ENCODE peak calls at places on chromosomes 6 and 20, in six cellular contexts. H is IMR-90, F is right lobe of liver, T is iPS DF 6.9, D is colonic mucosa, L is mesendoderm. O is an unnamed sample. For H3K27me3, the result is how much of the 10 kb centered on the place peaks cover.

GRCh38 chr20:61042501-61043385 is 209.3 kb upstream of the CDH4 start:
- DNase-seq in H (peak), L (no peak), F (no peak), T (no peak), D (no peak), O (no peak)

GRCh38 chr20:9334866-9335265 is 179.5 kb upstream of the LAMP5 start:
- DNase-seq in D (no peak), T (no peak), L (no peak), F (no peak), H (no peak), O (no peak)

GRCh38 chr20:49418832-49419231 is 63.6 kb downstream of the KCNB1 start:
- DNase-seq in T (no peak), L (no peak), H (no peak), F (no peak), D (no peak), O (no peak)

GRCh38 chr20:8646026-8646425 is 422.9 kb upstream of the PLCB4 start:
- DNase-seq in D (no peak), H (peak), L (no peak), T (no peak), F (no peak), O (no peak)

GRCh38 chr6:7058250-7058923 is 49.4 kb upstream of the RREB1 start:
- DNase-seq in F (peak), T (no peak), L (peak), D (peak), H (peak), O (no peak)

GRCh38 chr6:123965894-123966293 is 162.2 kb downstream of the NKAIN2 start:
- DNase-seq in D (no peak), H (peak), F (no peak), L (peak), T (peak), O (no peak)

GRCh38 chr6:13688692-13689196 is 22.9 kb downstream of the RANBP9 start:
- DNase-seq in L (no peak), T (no peak), D (no peak), F (no peak), H (no peak), O (no peak)

GRCh38 chr6:14661188-14661587 is 543.6 kb downstream of the CD83 start:
- DNase-seq in D (no peak), T (no peak), F (no peak), H (peak), L (no peak), O (peak)

GRCh38 chr20:48818481-48818987 is 9.3 kb downstream of the PREX1 start:
- DNase-seq in D (no peak), F (no peak), L (no peak), H (no peak), T (no peak), O (peak)

GRCh38 chr6:147508871-147509608 is 550 bp downstream of the SAMD5 start:
- DNase-seq in H (no peak), L (no peak), T (no peak), F (peak), D (peak), O (peak)

GRCh38 chr6:26309731-26310142 is 55.3 kb upstream of the BTN3A2 start:
- DNase-seq in L (no peak), D (no peak), H (peak), F (no peak), T (no peak), O (no peak)

GRCh38 chr6:41271901-41272395 is 14.5 kb downstream of the TREM1 start:
- DNase-seq in L (no peak), F (peak), D (no peak), T (no peak), H (no peak), O (no peak)

GRCh38 chr20:15154070-15154469 is 816.7 kb upstream of the FLRT3 start:
- DNase-seq in L (no peak), H (no peak), D (no peak), T (no peak), F (no peak), O (no peak)

GRCh38 chr6:106568518-106568917 is 60.8 kb downstream of the RTN4IP1 start:
- DNase-seq in L (no peak), H (peak), D (no peak), F (no peak), T (no peak), O (no peak)

GRCh38 chr6:11354019-11354418 is 121.6 kb upstream of the NEDD9 start:
- DNase-seq in F (no peak), H (peak), T (no peak), L (no peak), D (no peak), O (no peak)

GRCh38 chr20:3786126-3786484 is 435 bp downstream of the CENPB start:
- DNase-seq in F (peak), D (no peak), H (peak), T (no peak), L (peak), O (peak)

GRCh38 chr6:144696610-144697376 is 411.7 kb downstream of the UTRN start:
- DNase-seq in H (peak), T (no peak), L (no peak), D (no peak), F (no peak), O (no peak)

GRCh38 chr6:90083891-90084290 is 189.6 kb downstream of the GJA10 start:
- DNase-seq in F (no peak), D (no peak), L (no peak), T (no peak), H (no peak), O (peak)

GRCh38 chr6:109595998-109596397 is 95.0 kb downstream of the AK9 start:
- DNase-seq in T (no peak), F (no peak), L (peak), D (no peak), H (peak), O (peak)

GRCh38 chr6:80607814-80608391 is 501.4 kb downstream of the BCKDHB start:
- DNase-seq in T (no peak), H (peak), D (no peak), L (peak), F (no peak), O (no peak)

GRCh38 chr6:75334266-75335040 is 49.9 kb upstream of the TMEM30A start:
- DNase-seq in D (no peak), F (no peak), T (peak), H (peak), L (peak), O (no peak)

GRCh38 chr6:154440022-154440421 is 70.5 kb downstream of the CNKSR3 start:
- DNase-seq in T (no peak), L (no peak), D (no peak), H (no peak), F (no peak), O (no peak)

GRCh38 chr20:31713312-31714049 is 9.2 kb downstream of the BCL2L1 start:
- DNase-seq in H (peak), F (peak), T (no peak), L (peak), D (peak), O (no peak)

GRCh38 chr6:36853325-36853724 is 14.1 kb upstream of the CPNE5 start:
- DNase-seq in D (no peak), H (peak), F (no peak), T (no peak), L (no peak), O (no peak)

GRCh38 chr6:56517155-56517745 is 125.4 kb downstream of the DST start:
- DNase-seq in D (no peak), F (no peak), H (peak), T (no peak), L (no peak), O (no peak)

GRCh38 chr20:408843-409696 is 971 bp downstream of the RBCK1 start:
- DNase-seq in D (no peak), F (no peak), L (peak), T (no peak), H (no peak), O (peak)

GRCh38 chr20:4925842-4926530 is 75.3 kb downstream of the SLC23A2 start:
- DNase-seq in T (no peak), F (peak), H (peak), D (peak), L (no peak), O (no peak)

GRCh38 chr20:63973636-63974401 is 4.1 kb upstream of the ZNF512B start:
- DNase-seq in F (peak), D (peak), L (peak), T (no peak), H (peak), O (peak)

GRCh38 chr6:41475737-41476357 is 70.3 kb upstream of the FOXP4 start:
- DNase-seq in H (no peak), T (no peak), F (no peak), L (no peak), D (no peak), O (no peak)

GRCh38 chr6:146028835-146029572 is at the start of gene GRM1:
- DNase-seq in D (no peak), L (no peak), F (no peak), H (no peak), T (no peak), O (no peak)

DNA sequence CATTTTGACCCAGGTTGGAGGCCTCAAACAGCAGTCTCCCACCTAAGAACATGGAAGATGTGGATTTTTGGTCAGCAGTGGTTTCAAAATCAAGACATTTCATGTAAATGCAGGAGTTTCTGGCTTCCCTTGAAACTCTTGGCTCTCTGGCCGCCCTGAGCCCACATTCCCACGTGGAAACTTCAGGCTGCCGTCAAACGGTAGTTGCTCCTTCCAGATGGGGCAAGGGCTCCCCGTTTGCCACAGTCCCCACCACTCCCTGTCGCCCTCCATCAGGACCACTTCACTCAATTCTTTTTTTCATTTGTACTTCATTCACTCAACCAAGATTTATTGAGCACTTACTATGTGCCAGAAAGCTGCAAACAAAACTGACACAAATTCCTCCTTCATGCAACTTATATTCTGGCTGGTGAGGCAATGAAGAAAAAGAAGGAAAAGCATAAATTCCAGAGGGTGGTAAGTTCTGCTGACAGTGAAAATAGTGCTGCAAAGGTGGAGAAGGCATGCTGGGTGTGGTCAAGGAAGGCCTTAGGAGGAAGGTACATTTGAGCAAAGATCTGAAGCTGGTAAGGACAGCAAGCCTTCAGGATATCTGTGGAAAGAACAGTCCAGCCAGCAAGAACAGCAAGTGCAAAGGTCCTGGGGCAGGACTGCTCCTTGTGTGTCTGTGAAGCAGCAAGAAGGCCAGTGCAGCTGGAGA is 62.9 kb upstream of the PTPN1 start:
- DNase-seq in H (no peak), L (no peak), T (no peak), F (no peak), D (no peak), O (no peak)
- H3K27me3 ChIP-seq in H (under half), L (under half), T (under half), F (under half), D (under half), O (under half)

GRCh38 chr20:52078289-52078688 is 113.3 kb downstream of the ZFP64 start:
- DNase-seq in F (no peak), H (no peak), D (no peak), T (no peak), L (no peak), O (no peak)
- H3K27me3 ChIP-seq in F (under half), H (under half), D (under half), T (under half), L (under half), O (under half)

DNA sequence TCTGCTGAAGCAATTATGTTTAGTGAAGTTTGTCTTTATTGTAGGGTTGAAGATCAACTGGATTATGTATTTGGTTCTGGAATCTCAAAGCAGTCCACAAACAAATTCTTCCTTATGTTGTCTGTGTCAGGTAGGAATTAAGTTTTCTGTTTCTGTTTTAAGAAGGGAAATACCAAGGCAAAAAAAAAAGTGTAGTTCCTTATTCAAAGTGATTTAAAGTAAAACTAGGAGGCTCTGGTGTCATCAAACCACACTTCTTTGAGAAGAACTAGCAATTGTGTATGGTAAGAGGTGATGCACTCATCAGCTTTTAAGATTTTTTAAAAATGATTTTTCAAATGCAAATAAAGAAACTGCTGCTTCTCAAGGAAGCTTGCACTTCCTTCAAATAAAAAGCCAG is 1.9 kb downstream of the FAM135A start:
- DNase-seq in L (no peak), F (no peak), D (no peak), T (no peak), H (no peak), O (peak)
- H3K27me3 ChIP-seq in L (under half), F (under half), D (under half), T (under half), H (under half), O (under half)

GRCh38 chr6:39085129-39085528 is 29.9 kb downstream of the SAYSD1 start:
- DNase-seq in H (no peak), T (no peak), L (peak), F (no peak), D (no peak), O (no peak)
- H3K27me3 ChIP-seq in H (under half), T (under half), L (under half), F (under half), D (under half), O (under half)

GRCh38 chr20:58778774-58779173 is 71.9 kb downstream of the GNAS-AS1 start:
- DNase-seq in F (no peak), D (no peak), T (no peak), H (no peak), L (no peak), O (no peak)
- H3K27me3 ChIP-seq in F (under half), D (under half), T (under half), H (half or more), L (under half), O (under half)

DNA sequence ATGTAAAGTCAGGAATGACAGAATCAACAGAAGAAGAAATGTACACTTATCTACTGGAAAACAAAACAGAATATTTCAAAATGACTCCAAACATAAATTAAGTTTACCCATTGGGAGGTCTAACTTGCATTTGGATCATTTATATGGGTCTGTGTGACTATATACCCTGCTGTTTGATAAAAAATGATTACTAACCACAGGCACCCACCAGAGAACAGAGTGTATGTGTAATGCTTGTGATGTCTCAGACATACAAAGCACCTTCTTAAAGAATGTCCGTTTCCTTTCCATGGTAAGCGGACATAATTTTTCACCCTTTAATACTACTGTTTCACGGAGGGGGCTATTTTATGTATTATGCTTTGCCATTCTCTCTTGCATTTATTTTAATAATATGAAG is 19.2 kb downstream of the SIM1 start:
- DNase-seq in T (no peak), H (no peak), F (no peak), L (no peak), D (no peak), O (no peak)
- H3K27me3 ChIP-seq in T (half or more), H (half or more), F (under half), L (under half), D (half or more), O (under half)